ENCODE peak calls at places on chromosome 20, in ten cellular contexts. L, T, Y, Q, H, F, O, A, W and K are unnamed samples.

GRCh38 chr20:62303327-62304226 is 780 bp downstream of the ADRM1 start:
- DNase-seq in L (no peak), T (peak), Y (no peak), Q (peak), H (no peak), F (no peak), O (no peak), A (peak), W (no peak), K (peak)

GRCh38 chr20:46127396-46128010 is 9.4 kb downstream of the CD40 start:
- DNase-seq in L (no peak), T (no peak), Y (no peak), Q (no peak), H (no peak), F (no peak), O (no peak), A (no peak), W (no peak), K (no peak)

GRCh38 chr20:58086763-58087566 is 141.5 kb downstream of the ANKRD60 start:
- DNase-seq in L (no peak), T (peak), Y (peak), Q (peak), H (peak), F (no peak), O (peak), A (peak), W (no peak), K (peak)

GRCh38 chr20:5821627-5822215 is 71.5 kb downstream of the SHLD1 start:
- DNase-seq in L (no peak), T (no peak), Y (no peak), Q (no peak), H (no peak), F (no peak), O (no peak), A (no peak), W (no peak), K (no peak)

GRCh38 chr20:63099426-63100267 is 92.9 kb upstream of the BHLHE23 start:
- DNase-seq in L (no peak), T (no peak), Y (no peak), Q (no peak), H (no peak), F (no peak), O (no peak), A (no peak), W (peak), K (no peak)

GRCh38 chr20:32091888-32092346 is 17.6 kb upstream of the TM9SF4 start:
- DNase-seq in L (peak), T (peak), Y (peak), Q (peak), H (peak), F (peak), O (peak), A (peak), W (peak), K (peak)

GRCh38 chr20:10282930-10283556 is 64.4 kb downstream of the SNAP25 start:
- DNase-seq in L (no peak), T (peak), Y (no peak), Q (no peak), H (no peak), F (no peak), O (no peak), A (no peak), W (no peak), K (no peak)

GRCh38 chr20:10565922-10566897 is 107.6 kb downstream of the JAG1 start:
- DNase-seq in L (no peak), T (no peak), Y (no peak), Q (no peak), H (no peak), F (no peak), O (no peak), A (no peak), W (no peak), K (no peak)

GRCh38 chr20:62675156-62675871 is 33.0 kb downstream of the SLCO4A1 start:
- DNase-seq in L (no peak), T (peak), Y (no peak), Q (no peak), H (no peak), F (no peak), O (no peak), A (no peak), W (no peak), K (no peak)

GRCh38 chr20:2874456-2874855 is 1.2 kb downstream of the PTPRA start:
- DNase-seq in L (no peak), T (no peak), Y (no peak), Q (peak), H (no peak), F (no peak), O (no peak), A (peak), W (no peak), K (no peak)

GRCh38 chr20:9214676-9215075 is 145.8 kb downstream of the PLCB4 start:
- DNase-seq in L (no peak), T (peak), Y (peak), Q (no peak), H (no peak), F (no peak), O (no peak), A (no peak), W (no peak), K (no peak)

GRCh38 chr20:2606507-2607006 is 45.9 kb upstream of the NOP56 start:
- DNase-seq in L (no peak), T (no peak), Y (no peak), Q (no peak), H (no peak), F (no peak), O (no peak), A (no peak), W (no peak), K (no peak)

GRCh38 chr20:58697867-58698703 is 5.5 kb downstream of the NPEPL1 start:
- DNase-seq in L (no peak), T (no peak), Y (no peak), Q (no peak), H (no peak), F (no peak), O (no peak), A (no peak), W (no peak), K (no peak)

GRCh38 chr20:5212897-5213296 is 86.1 kb downstream of the CDS2 start:
- DNase-seq in L (no peak), T (no peak), Y (no peak), Q (no peak), H (no peak), F (no peak), O (no peak), A (no peak), W (no peak), K (no peak)

GRCh38 chr20:9626357-9626756 is 112.0 kb downstream of the LAMP5 start:
- DNase-seq in L (no peak), T (no peak), Y (no peak), Q (no peak), H (no peak), F (no peak), O (no peak), A (no peak), W (no peak), K (no peak)

GRCh38 chr20:52924411-52925271 is 47.5 kb upstream of the TSHZ2 start:
- DNase-seq in L (no peak), T (no peak), Y (no peak), Q (no peak), H (no peak), F (no peak), O (no peak), A (no peak), W (no peak), K (no peak)

GRCh38 chr20:32968833-32969241 is 35.4 kb downstream of the SUN5 start:
- DNase-seq in L (no peak), T (no peak), Y (no peak), Q (no peak), H (no peak), F (no peak), O (no peak), A (peak), W (no peak), K (no peak)

GRCh38 chr20:44274303-44275017 is 27.4 kb downstream of the GDAP1L1 start:
- DNase-seq in L (no peak), T (no peak), Y (no peak), Q (no peak), H (no peak), F (no peak), O (no peak), A (no peak), W (no peak), K (no peak)

GRCh38 chr20:25077610-25078169 is 4.3 kb downstream of the VSX1 start:
- DNase-seq in L (no peak), T (peak), Y (peak), Q (peak), H (no peak), F (no peak), O (no peak), A (no peak), W (peak), K (no peak)

GRCh38 chr20:19079536-19080299 is 132.7 kb upstream of the SLC24A3 start:
- DNase-seq in L (no peak), T (no peak), Y (no peak), Q (no peak), H (no peak), F (no peak), O (no peak), A (no peak), W (no peak), K (no peak)